ENCODE peak calls at places on chromosomes 16 and 17, in four cellular contexts. Q, L, T and M are unnamed samples.

GRCh38 chr17:14084955-14085354 is 15.7 kb downstream of the COX10 start:
- DNase-seq in L (no peak), T (no peak), Q (no peak), M (no peak)

GRCh38 chr17:2709173-2709661 is 2.3 kb downstream of the CLUH start:
- DNase-seq in Q (no peak), T (no peak), L (peak; percentile 57), M (no peak)

GRCh38 chr16:85582177-85582888 is 30.8 kb upstream of the GSE1 start:
- DNase-seq in L (no peak), T (no peak), Q (no peak), M (no peak)

GRCh38 chr17:882827-883585 is 96.6 kb downstream of the NXN start:
- DNase-seq in L (no peak), Q (peak; percentile 37), T (peak; percentile 56), M (peak; percentile 19)

GRCh38 chr16:31487720-31488629 is 5.1 kb downstream of the SLC5A2 start:
- DNase-seq in Q (peak; percentile 76), T (no peak), L (peak; percentile 60), M (no peak)

GRCh38 chr17:29760279-29760721 is 137.6 kb upstream of the CORO6 start:
- DNase-seq in T (no peak), Q (peak; percentile 40), L (peak; percentile 2), M (peak; percentile 41)

GRCh38 chr16:2357331-2357730 is 16.8 kb upstream of the ABCA3 start:
- DNase-seq in T (no peak), Q (no peak), L (no peak), M (no peak)

GRCh38 chr17:9237053-9237410 is 215.7 kb downstream of the NTN1 start:
- DNase-seq in Q (no peak), L (no peak), T (no peak), M (no peak)

GRCh38 chr17:44972953-44973352 is 4.8 kb upstream of the C1QL1 start:
- DNase-seq in Q (no peak), L (peak; percentile 72), T (no peak), M (peak; percentile 56)

GRCh38 chr17:80780381-80781187 is 211.1 kb upstream of the CHMP6 start:
- DNase-seq in Q (peak; percentile 45), T (no peak), L (no peak), M (no peak)

GRCh38 chr17:63988741-63989621 is 9.2 kb upstream of the PRR29 start:
- DNase-seq in L (no peak), T (no peak), Q (peak; percentile 29), M (no peak)

GRCh38 chr16:80936410-80936809 is 70.3 kb downstream of the CMC2 start:
- DNase-seq in Q (no peak), L (no peak), T (no peak), M (peak; percentile 85)

GRCh38 chr17:42183741-42184711 is 1.2 kb downstream of the HCRT start:
- DNase-seq in L (no peak), Q (peak; percentile 95), T (peak; percentile 48), M (peak; percentile 77)

GRCh38 chr16:25012525-25012991 is 2.6 kb downstream of the ARHGAP17 start:
- DNase-seq in Q (no peak), L (peak; percentile 79), T (no peak), M (peak; percentile 59)

GRCh38 chr17:20122236-20122879 is 113.2 kb downstream of the SPECC1 start:
- DNase-seq in Q (no peak), T (no peak), L (no peak), M (no peak)

GRCh38 chr16:47713225-47713595 is 252.1 kb downstream of the PHKB start:
- DNase-seq in L (peak; percentile 83), Q (no peak), T (no peak), M (peak; percentile 81)

GRCh38 chr16:17414421-17414820 is 56.3 kb downstream of the XYLT1 start:
- DNase-seq in L (no peak), T (no peak), Q (no peak), M (no peak)

GRCh38 chr17:2635241-2635640 is 41.8 kb downstream of the PAFAH1B1 start:
- DNase-seq in Q (no peak), L (no peak), T (no peak), M (no peak)

GRCh38 chr16:10817963-10818941 is at the start of gene TVP23A:
- DNase-seq in Q (peak; percentile 80), L (no peak), T (no peak), M (peak; percentile 13)

GRCh38 chr17:72643575-72644216 is 448.8 kb downstream of the SLC39A11 start:
- DNase-seq in L (no peak), T (no peak), Q (no peak), M (no peak)

GRCh38 chr17:72642720-72643119 is 449.8 kb downstream of the SLC39A11 start:
- DNase-seq in T (no peak), L (no peak), Q (no peak), M (no peak)

GRCh38 chr17:72644481-72644880 is 448.0 kb downstream of the SLC39A11 start:
- DNase-seq in L (no peak), Q (no peak), T (no peak), M (no peak)

GRCh38 chr17:72639711-72640110 is 452.8 kb downstream of the SLC39A11 start:
- DNase-seq in Q (no peak), T (no peak), L (no peak), M (no peak)

GRCh38 chr17:72640415-72641165 is 451.9 kb downstream of the SLC39A11 start:
- DNase-seq in Q (no peak), L (peak; percentile 70), T (no peak), M (no peak)
- H3K4me3 ChIP-seq in Q (no peak overlapping the region), L (peak overlapping the region; percentile 49), T (no peak overlapping the region), M (no peak overlapping the region)

DNA sequence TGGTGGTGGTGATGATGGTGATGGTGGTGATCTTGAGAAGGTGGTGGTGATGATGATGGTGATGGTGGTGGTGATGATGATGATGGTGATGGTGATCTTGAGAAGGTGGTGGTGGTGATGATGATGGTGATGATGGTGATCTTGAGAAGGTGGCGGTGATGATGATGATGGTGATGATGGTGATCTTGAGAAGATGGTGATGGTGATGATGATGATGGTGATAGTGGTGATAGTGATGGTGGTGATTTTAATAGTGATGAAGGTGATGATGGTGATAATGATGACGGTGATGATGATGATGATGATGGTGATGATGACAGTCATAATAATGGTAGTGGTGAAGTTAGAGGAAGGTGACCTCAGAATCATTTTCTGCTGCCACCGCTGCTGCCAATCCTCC is 75.1 kb downstream of the MYH13 start:
- DNase-seq in T (no peak), L (no peak), Q (no peak), M (no peak)
- H3K4me3 ChIP-seq in T (no peak overlapping the region), L (no peak overlapping the region), Q (no peak overlapping the region), M (no peak overlapping the region)

DNA sequence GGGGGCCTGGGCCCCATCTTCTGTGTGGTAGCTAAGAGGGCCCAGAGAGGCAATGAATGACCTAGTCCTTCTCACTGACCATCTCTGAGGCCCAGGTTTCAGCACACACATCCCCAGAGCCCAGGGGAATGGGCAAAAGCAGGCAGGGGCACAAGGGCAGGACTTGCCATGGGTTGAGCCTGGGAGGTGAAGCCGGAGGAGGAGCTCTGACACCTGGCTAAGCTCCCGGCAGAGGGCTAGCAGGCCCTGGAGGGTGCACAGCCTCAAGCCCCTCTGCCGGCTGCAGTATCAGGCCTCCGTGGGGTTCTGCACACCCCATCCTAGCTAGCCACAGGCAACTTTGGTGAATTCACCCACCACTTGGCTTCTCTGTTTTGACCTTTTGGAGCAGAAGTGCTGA is 5.3 kb downstream of the SRCIN1 start:
- DNase-seq in T (no peak), Q (peak; percentile 34), L (no peak), M (no peak)
- H3K4me3 ChIP-seq in T (no peak overlapping the region), Q (no peak overlapping the region), L (no peak overlapping the region), M (no peak overlapping the region)

GRCh38 chr16:89446975-89447293 is 43.4 kb downstream of the ANKRD11 start:
- DNase-seq in L (no peak), T (no peak), Q (no peak), M (no peak)
- H3K4me3 ChIP-seq in L (no peak overlapping the region), T (no peak overlapping the region), Q (no peak overlapping the region), M (no peak overlapping the region)

GRCh38 chr16:64455275-64455674 is 666.6 kb downstream of the CDH11 start:
- DNase-seq in T (no peak), L (peak; percentile 76), Q (no peak), M (peak; percentile 61)
- H3K4me3 ChIP-seq in T (no peak overlapping the region), L (no peak overlapping the region), Q (no peak overlapping the region), M (no peak overlapping the region)

GRCh38 chr16:83769397-83770008 is 38.3 kb upstream of the HSBP1 start:
- DNase-seq in T (no peak), Q (no peak), L (no peak), M (no peak)

GRCh38 chr16:83768976-83769375 is 38.8 kb upstream of the HSBP1 start:
- DNase-seq in Q (no peak), T (no peak), L (no peak), M (peak; percentile 4)

GRCh38 chr16:83771306-83771942 is 36.4 kb upstream of the HSBP1 start:
- DNase-seq in T (no peak), Q (no peak), L (no peak), M (peak; percentile 6)

GRCh38 chr16:83772806-83773205 is 35.0 kb upstream of the HSBP1 start:
- DNase-seq in T (no peak), L (no peak), Q (no peak), M (no peak)

GRCh38 chr16:83774066-83774465 is 33.7 kb upstream of the HSBP1 start:
- DNase-seq in L (no peak), Q (no peak), T (no peak), M (no peak)
- H3K4me3 ChIP-seq in L (no peak overlapping the region), Q (no peak overlapping the region), T (no peak overlapping the region), M (no peak overlapping the region)